ENCODE peak calls at places on chromosomes 13 and 19, in eight cellular contexts. K is BJ; Q is activated naive CD4-positive, alpha-beta T cell treated with anti-CD3 and anti-CD28 coated beads for 36 hours; H is suprapubic skin; G is ACHN; F is Right ventricle myocardium superior; X is stimulated activated CD4-positive, alpha-beta T cell treated with anti-CD3 and anti-CD28 coated beads, Interleukin-15, amount 100 ng/mL, for 1 hour; A is T-helper 1 cell. R is an unnamed sample.

GRCh38 chr19:765179-765738 is 14.3 kb downstream of the MISP start:
- DNase-seq in K (no peak), Q (no peak), H (no peak), G (no peak), F (no peak), X (no peak), A (no peak), R (no peak)

GRCh38 chr13:64675256-64675892 is 2554.8 kb downstream of the PCDH9 start:
- DNase-seq in K (peak), Q (no peak), H (no peak), G (no peak), F (no peak), X (no peak), A (no peak), R (no peak)

GRCh38 chr19:45076851-45077730 is 813 bp upstream of the ZNF296 start:
- DNase-seq in K (no peak), Q (peak), H (no peak), G (no peak), F (no peak), X (no peak), A (no peak), R (no peak)

GRCh38 chr13:114002009-114002544 is 28.2 kb upstream of the C13orf46 start:
- DNase-seq in K (no peak), Q (no peak), H (peak), G (no peak), F (peak), X (no peak), A (no peak), R (no peak)

GRCh38 chr13:20136781-20137703 is 23.8 kb downstream of the GJA3 start:
- DNase-seq in K (no peak), Q (peak), H (no peak), G (peak), F (no peak), X (no peak), A (no peak), R (no peak)

GRCh38 chr13:31951215-31951678 is 80.3 kb upstream of the FRY start:
- DNase-seq in K (no peak), Q (no peak), H (no peak), G (no peak), F (peak), X (no peak), A (no peak), R (no peak)

GRCh38 chr19:17654993-17655392 is 33.2 kb downstream of the UNC13A start:
- DNase-seq in K (no peak), Q (no peak), H (no peak), G (no peak), F (peak), X (no peak), A (no peak), R (no peak)

GRCh38 chr19:4140237-4140711 is 13.2 kb upstream of the CREB3L3 start:
- DNase-seq in K (no peak), Q (peak), H (no peak), G (peak), F (no peak), X (no peak), A (no peak), R (no peak)

GRCh38 chr19:11767633-11768133 is 883 bp downstream of the ZNF441 start:
- DNase-seq in K (no peak), Q (peak), H (peak), G (no peak), F (peak), X (no peak), A (no peak), R (no peak)